ENCODE peak calls at places on chromosomes 7 and 10, in six cellular contexts. Z, J, A, P, R and V are unnamed samples.

GRCh38 chr10:127945335-127945734 is 38.4 kb downstream of the PTPRE start:
- DNase-seq in A (peak), Z (peak), R (no peak), J (no peak), P (peak), V (no peak)

GRCh38 chr7:3289996-3290395 is 11.1 kb upstream of the SDK1 start:
- DNase-seq in Z (no peak), A (no peak), R (no peak), J (no peak), P (no peak), V (no peak)

GRCh38 chr10:6912424-6912823 is 332.3 kb upstream of the PRKCQ start:
- DNase-seq in A (no peak), Z (peak), J (peak), R (no peak), P (no peak), V (no peak)

GRCh38 chr7:22572937-22573336 is 72.9 kb upstream of the STEAP1B start:
- DNase-seq in P (peak), A (no peak), J (no peak), R (no peak), Z (no peak), V (no peak)

GRCh38 chr10:118148245-118148644 is 101.5 kb upstream of the RAB11FIP2 start:
- DNase-seq in J (no peak), Z (no peak), A (no peak), R (no peak), P (no peak), V (no peak)

GRCh38 chr10:89700914-89701237 is 514 bp upstream of the KIF20B start:
- DNase-seq in R (no peak), A (no peak), Z (no peak), P (no peak), J (no peak), V (no peak)

GRCh38 chr10:113521482-113521795 is 31.4 kb upstream of the HABP2 start:
- DNase-seq in J (no peak), Z (no peak), R (no peak), P (no peak), A (no peak), V (no peak)

GRCh38 chr7:36040679-36041078 is 112.4 kb upstream of the EEPD1 start:
- DNase-seq in P (no peak), R (no peak), A (no peak), Z (no peak), J (no peak), V (no peak)

GRCh38 chr7:46450871-46451270 is 529.8 kb upstream of the IGFBP3 start:
- DNase-seq in Z (no peak), A (no peak), J (no peak), R (no peak), P (no peak), V (no peak)

GRCh38 chr7:105024734-105025133 is 10.7 kb downstream of the KMT2E start:
- DNase-seq in P (no peak), R (no peak), J (no peak), Z (no peak), A (no peak), V (no peak)

GRCh38 chr10:4512557-4513286 is 313.3 kb upstream of the AKR1E2 start:
- DNase-seq in A (no peak), J (no peak), Z (no peak), R (peak), P (peak), V (no peak)